ENCODE peak calls at places on chromosomes 12 and 14, in eight cellular contexts. W, V, L, G, S, Y, O and Q are unnamed samples.

GRCh38 chr12:55724226-55724939 is 4.2 kb downstream of the RDH5 start:
- DNase-seq in W (no peak), V (peak), L (no peak), G (no peak), S (peak), Y (peak), O (peak), Q (no peak)

GRCh38 chr14:46063872-46064271 is 587.7 kb downstream of the RPL10L start:
- DNase-seq in W (no peak), V (no peak), L (no peak), G (no peak), S (peak), Y (no peak), O (no peak), Q (no peak)

GRCh38 chr14:58947816-58948440 is 240.5 kb upstream of the DAAM1 start:
- DNase-seq in W (no peak), V (no peak), L (no peak), G (no peak), S (no peak), Y (no peak), O (no peak), Q (no peak)

GRCh38 chr14:72247896-72248295 is 315.7 kb downstream of the RGS6 start:
- DNase-seq in W (no peak), V (no peak), L (no peak), G (no peak), S (no peak), Y (no peak), O (no peak), Q (no peak)

GRCh38 chr12:125185740-125186470 is 120.7 kb downstream of the AACS start:
- DNase-seq in W (no peak), V (peak), L (peak), G (peak), S (peak), Y (peak), O (peak), Q (no peak)

GRCh38 chr14:68630611-68631013 is 162.3 kb downstream of the ZFP36L1 start:
- DNase-seq in W (no peak), V (no peak), L (no peak), G (no peak), S (no peak), Y (no peak), O (no peak), Q (no peak)

GRCh38 chr14:69711065-69711464 is 55.9 kb upstream of the SRSF5 start:
- DNase-seq in W (no peak), V (no peak), L (no peak), G (peak), S (peak), Y (peak), O (peak), Q (no peak)

GRCh38 chr14:84988391-84988790 is 541.6 kb upstream of the FLRT2 start:
- DNase-seq in W (no peak), V (no peak), L (no peak), G (no peak), S (no peak), Y (no peak), O (no peak), Q (no peak)

GRCh38 chr12:111320233-111321050 is 48.5 kb downstream of the PHETA1 start:
- DNase-seq in W (no peak), V (no peak), L (no peak), G (no peak), S (no peak), Y (no peak), O (no peak), Q (no peak)